ENCODE peak calls at places on chromosomes 5 and 9, in eight cellular contexts. U is GM23338; R is M059J; L is hepatic stellate cell; Y is RWPE1; C is left cardiac atrium; Q is activated naive CD4-positive, alpha-beta T cell treated with anti-CD3 and anti-CD28 coated beads, Interleukin-2, amount 50 U/mL, for 16 hours; I is EH. G is an unnamed sample.

GRCh38 chr9:108645520-108645919 is 210.3 kb downstream of the ACTL7B start:
- DNase-seq in U (no peak), R (peak; percentile 24), L (no peak), Y (no peak), C (no peak), Q (no peak), I (no peak), G (no peak)

GRCh38 chr5:102622244-102622643 is 123.4 kb upstream of the SLCO6A1 start:
- DNase-seq in U (no peak), R (no peak), L (no peak), Y (no peak), C (no peak), Q (no peak), I (no peak), G (no peak)

GRCh38 chr9:7790022-7790818 is 9.4 kb downstream of the DMAC1 start:
- DNase-seq in U (no peak), R (no peak), L (no peak), Y (no peak), C (no peak), Q (no peak), I (no peak), G (no peak)

GRCh38 chr9:105359899-105360298 is 87.9 kb upstream of the FSD1L start:
- DNase-seq in U (no peak), R (peak; percentile 40), L (no peak), Y (no peak), C (no peak), Q (no peak), I (peak; percentile 17), G (peak; percentile 56)

GRCh38 chr9:134982311-134982710 is 64.6 kb upstream of the FCN1 start:
- DNase-seq in U (no peak), R (no peak), L (no peak), Y (no peak), C (no peak), Q (no peak), I (no peak), G (no peak)

GRCh38 chr5:155082401-155082800 is 68.8 kb downstream of the KIF4B start:
- DNase-seq in U (no peak), R (peak; percentile 76), L (peak; percentile 45), Y (peak; percentile 90), C (no peak), Q (no peak), I (peak; percentile 92), G (peak; percentile 39)

GRCh38 chr9:114906922-114907571 is 23.3 kb downstream of the TNFSF8 start:
- DNase-seq in U (peak; percentile 91), R (peak; percentile 67), L (peak; percentile 44), Y (peak; percentile 56), C (no peak), Q (no peak), I (peak; percentile 67), G (peak; percentile 77)

GRCh38 chr5:171848006-171848405 is 62.4 kb downstream of the SMIM23 start:
- DNase-seq in U (no peak), R (no peak), L (no peak), Y (no peak), C (no peak), Q (no peak), I (no peak), G (no peak)

GRCh38 chr5:112709416-112709815 is 28.3 kb upstream of the APC start:
- DNase-seq in U (no peak), R (peak; percentile 48), L (no peak), Y (no peak), C (no peak), Q (no peak), I (peak; percentile 57), G (no peak)

GRCh38 chr5:95822038-95822407 is 503 bp downstream of the GLRX start:
- DNase-seq in U (peak; percentile 71), R (peak; percentile 62), L (no peak), Y (peak; percentile 46), C (peak; percentile 71), Q (peak; percentile 24), I (peak; percentile 62), G (peak; percentile 48)

GRCh38 chr5:14009575-14009974 is 65.1 kb upstream of the DNAH5 start:
- DNase-seq in U (no peak), R (peak; percentile 45), L (no peak), Y (no peak), C (no peak), Q (no peak), I (no peak), G (no peak)

GRCh38 chr5:175718401-175719108 is 60.7 kb downstream of the HRH2 start:
- DNase-seq in U (peak; percentile 76), R (no peak), L (no peak), Y (peak; percentile 50), C (peak; percentile 62), Q (peak; percentile 80), I (peak; percentile 24), G (peak; percentile 29)

GRCh38 chr5:35464757-35465156 is 152.9 kb upstream of the SPEF2 start:
- DNase-seq in U (no peak), R (no peak), L (no peak), Y (no peak), C (no peak), Q (no peak), I (no peak), G (no peak)

GRCh38 chr9:5893591-5894236 is 3.0 kb downstream of the MLANA start:
- DNase-seq in U (no peak), R (no peak), L (no peak), Y (no peak), C (no peak), Q (no peak), I (no peak), G (peak; percentile 23)

GRCh38 chr9:105930007-105930627 is 235.8 kb downstream of the TMEM38B start:
- DNase-seq in U (no peak), R (no peak), L (no peak), Y (no peak), C (peak; percentile 44), Q (no peak), I (no peak), G (no peak)

GRCh38 chr5:53071738-53072137 is 37.8 kb downstream of the MOCS2 start:
- DNase-seq in U (no peak), R (peak; percentile 37), L (no peak), Y (no peak), C (no peak), Q (no peak), I (peak; percentile 78), G (peak; percentile 13)

GRCh38 chr5:470961-471749 is 28.2 kb downstream of the EXOC3 start:
- DNase-seq in U (no peak), R (no peak), L (no peak), Y (no peak), C (peak; percentile 20), Q (peak; percentile 10), I (no peak), G (no peak)

GRCh38 chr9:124652203-124652992 is 118.7 kb downstream of the NR6A1 start:
- DNase-seq in U (no peak), R (peak; percentile 100), L (peak; percentile 49), Y (peak; percentile 97), C (no peak), Q (no peak), I (peak; percentile 99), G (peak; percentile 59)

GRCh38 chr5:118548761-118549160 is 439.6 kb downstream of the DTWD2 start:
- DNase-seq in U (no peak), R (no peak), L (no peak), Y (peak; percentile 45), C (no peak), Q (no peak), I (peak; percentile 75), G (peak; percentile 52)

GRCh38 chr9:104279535-104280215 is 185.6 kb downstream of the SMC2 start:
- DNase-seq in U (no peak), R (peak; percentile 13), L (peak; percentile 26), Y (peak; percentile 14), C (no peak), Q (no peak), I (peak; percentile 40), G (peak; percentile 57)

GRCh38 chr9:104911029-104911607 is 16.8 kb downstream of the ABCA1 start:
- DNase-seq in U (no peak), R (peak; percentile 53), L (peak; percentile 45), Y (peak; percentile 34), C (no peak), Q (no peak), I (peak; percentile 66), G (peak; percentile 47)

GRCh38 chr5:121182788-121183490 is 668.7 kb upstream of the FTMT start:
- DNase-seq in U (no peak), R (no peak), L (no peak), Y (peak; percentile 12), C (no peak), Q (no peak), I (no peak), G (no peak)

GRCh38 chr5:122145906-122146305 is 16.6 kb downstream of the ZNF474 start:
- DNase-seq in U (no peak), R (no peak), L (no peak), Y (no peak), C (no peak), Q (no peak), I (no peak), G (no peak)

GRCh38 chr5:41433552-41434181 is 76.7 kb downstream of the PLCXD3 start:
- DNase-seq in U (peak; percentile 56), R (no peak), L (no peak), Y (no peak), C (no peak), Q (no peak), I (peak; percentile 4), G (peak; percentile 31)

GRCh38 chr5:177029498-177029897 is 7.0 kb downstream of the ZNF346 start:
- DNase-seq in U (no peak), R (no peak), L (no peak), Y (no peak), C (no peak), Q (no peak), I (no peak), G (no peak)

GRCh38 chr5:52743970-52744369 is 43.7 kb upstream of the ITGA1 start:
- DNase-seq in U (peak; percentile 14), R (peak; percentile 76), L (peak; percentile 9), Y (no peak), C (no peak), Q (peak; percentile 33), I (peak; percentile 83), G (peak; percentile 90)

G was measured in choroid plexus epithelial cell.